ENCODE peak calls at places on chromosomes 11 and 22, in six cellular contexts. V is dorsolateral prefrontal cortex, H is GF-D8, G is lung, Q is DMS 273 treated with DMSO at 0.1 percent for 48 hours, I is HAP-1. R is an unnamed sample.

GRCh38 chr11:15341587-15341986 is 226.9 kb downstream of the INSC start:
- DNase-seq in H (no peak), G (no peak), I (no peak), V (no peak), Q (no peak), R (no peak)

GRCh38 chr11:17599460-17599925 is 52.4 kb downstream of the OTOG start:
- DNase-seq in H (no peak), I (peak; percentile 4), V (peak; percentile 21), G (peak; percentile 24), Q (no peak), R (no peak)

GRCh38 chr22:20430641-20431519 is 6.7 kb downstream of the SCARF2 start:
- DNase-seq in H (no peak), G (no peak), I (no peak), Q (no peak), V (no peak), R (peak; percentile 49)

GRCh38 chr11:35549787-35550186 is 24.4 kb upstream of the PAMR1 start:
- DNase-seq in H (no peak), Q (peak; percentile 18), G (peak; percentile 61), V (no peak), I (peak; percentile 18), R (no peak)

GRCh38 chr11:107834995-107835394 is 23.6 kb downstream of the SLC35F2 start:
- DNase-seq in G (no peak), I (no peak), V (no peak), H (no peak), Q (no peak), R (no peak)

GRCh38 chr22:20061481-20061861 is 18.6 kb upstream of the DGCR8 start:
- DNase-seq in G (no peak), Q (no peak), V (no peak), H (no peak), I (no peak), R (no peak)

GRCh38 chr11:111938687-111939160 is 1.6 kb downstream of the DIXDC1 start:
- DNase-seq in V (no peak), Q (no peak), G (no peak), H (peak; percentile 78), I (no peak), R (peak; percentile 77)

GRCh38 chr22:22201185-22201924 is 43.2 kb upstream of the VPREB1 start:
- DNase-seq in V (no peak), I (peak; percentile 79), Q (no peak), H (no peak), G (no peak), R (no peak)

GRCh38 chr22:20239063-20239950 is 28.8 kb downstream of the RTN4R start:
- DNase-seq in G (no peak), I (no peak), H (no peak), V (no peak), Q (no peak), R (no peak)

GRCh38 chr11:119218141-119218878 is 12.2 kb downstream of the CBL start:
- DNase-seq in H (no peak), G (no peak), I (no peak), V (no peak), Q (no peak), R (no peak)

GRCh38 chr22:44616882-44617655 is 84.9 kb upstream of the PRR5 start:
- DNase-seq in I (no peak), H (no peak), Q (no peak), G (no peak), V (no peak), R (no peak)

GRCh38 chr22:47633111-47633510 is 870.7 kb downstream of the TBC1D22A start:
- DNase-seq in V (no peak), G (no peak), Q (no peak), I (no peak), H (no peak), R (no peak)

GRCh38 chr11:122007611-122008071 is 108.4 kb downstream of the BLID start:
- DNase-seq in H (no peak), V (no peak), G (no peak), I (no peak), Q (no peak), R (no peak)

R was measured in cerebellum.